ENCODE peak calls at places on chromosomes 12 and 14, in eight cellular contexts. One of them, this sample, is unnamed.
A peak's percentile ranks its signal among the peaks of the same experiment; 100 is the strongest.

GRCh38 chr14:66036598-66036997 is 449.6 kb upstream of the CCDC196 start:
- DNase-seq in left lobe of liver: no peak
- DNase-seq in T-helper 9 cell: no peak
- DNase-seq in RPMI7951: no peak
- DNase-seq in Calu3: no peak
- DNase-seq in NCI-H2081: no peak
- DNase-seq in activated CD4-positive, alpha-beta T cell treated with anti-CD3 and anti-CD28 coated beads, Interleukin-2, amount 50 U/mL, for 1 hour: no peak
- DNase-seq in MM.1S: no peak
- DNase-seq in this sample: no peak

GRCh38 chr12:97061164-97061563 is 154.1 kb downstream of the NEDD1 start:
- DNase-seq in left lobe of liver: no peak
- DNase-seq in T-helper 9 cell: no peak
- DNase-seq in RPMI7951: no peak
- DNase-seq in Calu3: no peak
- DNase-seq in NCI-H2081: no peak
- DNase-seq in activated CD4-positive, alpha-beta T cell treated with anti-CD3 and anti-CD28 coated beads, Interleukin-2, amount 50 U/mL, for 1 hour: no peak
- DNase-seq in MM.1S: no peak
- DNase-seq in this sample: no peak

GRCh38 chr14:75626857-75627256 is 33.8 kb downstream of the ERG28 start:
- DNase-seq in left lobe of liver: peak; percentile 64
- DNase-seq in T-helper 9 cell: no peak
- DNase-seq in RPMI7951: no peak
- DNase-seq in Calu3: no peak
- DNase-seq in NCI-H2081: no peak
- DNase-seq in activated CD4-positive, alpha-beta T cell treated with anti-CD3 and anti-CD28 coated beads, Interleukin-2, amount 50 U/mL, for 1 hour: no peak
- DNase-seq in MM.1S: no peak
- DNase-seq in this sample: no peak

GRCh38 chr14:38309522-38310262 is 53.8 kb upstream of the CLEC14A start:
- DNase-seq in left lobe of liver: no peak
- DNase-seq in T-helper 9 cell: no peak
- DNase-seq in RPMI7951: no peak
- DNase-seq in Calu3: no peak
- DNase-seq in NCI-H2081: no peak
- DNase-seq in activated CD4-positive, alpha-beta T cell treated with anti-CD3 and anti-CD28 coated beads, Interleukin-2, amount 50 U/mL, for 1 hour: no peak
- DNase-seq in MM.1S: no peak
- DNase-seq in this sample: no peak

GRCh38 chr14:37429618-37430017 is 165.4 kb downstream of the FOXA1 start:
- DNase-seq in left lobe of liver: no peak
- DNase-seq in T-helper 9 cell: no peak
- DNase-seq in RPMI7951: no peak
- DNase-seq in Calu3: no peak
- DNase-seq in NCI-H2081: no peak
- DNase-seq in activated CD4-positive, alpha-beta T cell treated with anti-CD3 and anti-CD28 coated beads, Interleukin-2, amount 50 U/mL, for 1 hour: no peak
- DNase-seq in MM.1S: no peak
- DNase-seq in this sample: no peak

GRCh38 chr12:68007466-68007865 is 18.2 kb downstream of the IFNG-AS1 start:
- DNase-seq in left lobe of liver: no peak
- DNase-seq in T-helper 9 cell: no peak
- DNase-seq in RPMI7951: no peak
- DNase-seq in Calu3: no peak
- DNase-seq in NCI-H2081: no peak
- DNase-seq in activated CD4-positive, alpha-beta T cell treated with anti-CD3 and anti-CD28 coated beads, Interleukin-2, amount 50 U/mL, for 1 hour: no peak
- DNase-seq in MM.1S: no peak
- DNase-seq in this sample: no peak

GRCh38 chr14:39218171-39218769 is 15.4 kb upstream of the MIA2 start:
- DNase-seq in left lobe of liver: no peak
- DNase-seq in T-helper 9 cell: no peak
- DNase-seq in RPMI7951: peak; percentile 69
- DNase-seq in Calu3: no peak
- DNase-seq in NCI-H2081: no peak
- DNase-seq in activated CD4-positive, alpha-beta T cell treated with anti-CD3 and anti-CD28 coated beads, Interleukin-2, amount 50 U/mL, for 1 hour: no peak
- DNase-seq in MM.1S: no peak
- DNase-seq in this sample: no peak

GRCh38 chr14:64873506-64874220 is 6.0 kb downstream of the SPTB start:
- DNase-seq in left lobe of liver: no peak
- DNase-seq in T-helper 9 cell: no peak
- DNase-seq in RPMI7951: no peak
- DNase-seq in Calu3: no peak
- DNase-seq in NCI-H2081: no peak
- DNase-seq in activated CD4-positive, alpha-beta T cell treated with anti-CD3 and anti-CD28 coated beads, Interleukin-2, amount 50 U/mL, for 1 hour: no peak
- DNase-seq in MM.1S: no peak
- DNase-seq in this sample: peak; percentile 52

GRCh38 chr12:95202691-95203476 is 14.4 kb downstream of the FGD6 start:
- DNase-seq in left lobe of liver: no peak
- DNase-seq in T-helper 9 cell: no peak
- DNase-seq in RPMI7951: peak; percentile 14
- DNase-seq in Calu3: no peak
- DNase-seq in NCI-H2081: no peak
- DNase-seq in activated CD4-positive, alpha-beta T cell treated with anti-CD3 and anti-CD28 coated beads, Interleukin-2, amount 50 U/mL, for 1 hour: no peak
- DNase-seq in MM.1S: peak; percentile 14
- DNase-seq in this sample: no peak

GRCh38 chr14:76984297-76984696 is 44.2 kb downstream of the IRF2BPL start:
- DNase-seq in left lobe of liver: no peak
- DNase-seq in T-helper 9 cell: no peak
- DNase-seq in RPMI7951: no peak
- DNase-seq in Calu3: no peak
- DNase-seq in NCI-H2081: no peak
- DNase-seq in activated CD4-positive, alpha-beta T cell treated with anti-CD3 and anti-CD28 coated beads, Interleukin-2, amount 50 U/mL, for 1 hour: no peak
- DNase-seq in MM.1S: no peak
- DNase-seq in this sample: no peak

GRCh38 chr14:77508249-77508648 is 9.6 kb upstream of the ISM2 start:
- DNase-seq in left lobe of liver: no peak
- DNase-seq in T-helper 9 cell: no peak
- DNase-seq in RPMI7951: no peak
- DNase-seq in Calu3: no peak
- DNase-seq in NCI-H2081: no peak
- DNase-seq in activated CD4-positive, alpha-beta T cell treated with anti-CD3 and anti-CD28 coated beads, Interleukin-2, amount 50 U/mL, for 1 hour: no peak
- DNase-seq in MM.1S: no peak
- DNase-seq in this sample: no peak

GRCh38 chr12:79127268-79127895 is 262.8 kb downstream of the SYT1 start:
- DNase-seq in left lobe of liver: no peak
- DNase-seq in T-helper 9 cell: no peak
- DNase-seq in RPMI7951: peak; percentile 76
- DNase-seq in Calu3: no peak
- DNase-seq in NCI-H2081: no peak
- DNase-seq in activated CD4-positive, alpha-beta T cell treated with anti-CD3 and anti-CD28 coated beads, Interleukin-2, amount 50 U/mL, for 1 hour: no peak
- DNase-seq in MM.1S: no peak
- DNase-seq in this sample: no peak

GRCh38 chr12:121825041-121825523 is 21.3 kb downstream of the SETD1B start:
- DNase-seq in left lobe of liver: no peak
- DNase-seq in T-helper 9 cell: no peak
- DNase-seq in RPMI7951: no peak
- DNase-seq in Calu3: no peak
- DNase-seq in NCI-H2081: no peak
- DNase-seq in activated CD4-positive, alpha-beta T cell treated with anti-CD3 and anti-CD28 coated beads, Interleukin-2, amount 50 U/mL, for 1 hour: no peak
- DNase-seq in MM.1S: no peak
- DNase-seq in this sample: no peak

GRCh38 chr12:82963961-82964360 is 277.3 kb downstream of the TMTC2 start:
- DNase-seq in left lobe of liver: no peak
- DNase-seq in T-helper 9 cell: no peak
- DNase-seq in RPMI7951: no peak
- DNase-seq in Calu3: no peak
- DNase-seq in NCI-H2081: no peak
- DNase-seq in activated CD4-positive, alpha-beta T cell treated with anti-CD3 and anti-CD28 coated beads, Interleukin-2, amount 50 U/mL, for 1 hour: no peak
- DNase-seq in MM.1S: no peak
- DNase-seq in this sample: no peak

GRCh38 chr14:63308723-63309317 is 9.9 kb downstream of the GPHB5 start:
- DNase-seq in left lobe of liver: no peak
- DNase-seq in T-helper 9 cell: no peak
- DNase-seq in RPMI7951: no peak
- DNase-seq in Calu3: peak; percentile 66
- DNase-seq in NCI-H2081: peak; percentile 33
- DNase-seq in activated CD4-positive, alpha-beta T cell treated with anti-CD3 and anti-CD28 coated beads, Interleukin-2, amount 50 U/mL, for 1 hour: peak; percentile 2
- DNase-seq in MM.1S: no peak
- DNase-seq in this sample: no peak

GRCh38 chr12:60684988-60685655 is 1089.3 kb downstream of the SLC16A7 start:
- DNase-seq in left lobe of liver: no peak
- DNase-seq in T-helper 9 cell: no peak
- DNase-seq in RPMI7951: no peak
- DNase-seq in Calu3: no peak
- DNase-seq in NCI-H2081: no peak
- DNase-seq in activated CD4-positive, alpha-beta T cell treated with anti-CD3 and anti-CD28 coated beads, Interleukin-2, amount 50 U/mL, for 1 hour: no peak
- DNase-seq in MM.1S: no peak
- DNase-seq in this sample: no peak

GRCh38 chr12:95124106-95124505 is 50.7 kb upstream of the NR2C1 start:
- DNase-seq in left lobe of liver: no peak
- DNase-seq in T-helper 9 cell: no peak
- DNase-seq in RPMI7951: no peak
- DNase-seq in Calu3: no peak
- DNase-seq in NCI-H2081: no peak
- DNase-seq in activated CD4-positive, alpha-beta T cell treated with anti-CD3 and anti-CD28 coated beads, Interleukin-2, amount 50 U/mL, for 1 hour: no peak
- DNase-seq in MM.1S: no peak
- DNase-seq in this sample: no peak

GRCh38 chr12:112179936-112180335 is 54.6 kb downstream of the TRAFD1 start:
- DNase-seq in left lobe of liver: no peak
- DNase-seq in T-helper 9 cell: no peak
- DNase-seq in RPMI7951: no peak
- DNase-seq in Calu3: no peak
- DNase-seq in NCI-H2081: no peak
- DNase-seq in activated CD4-positive, alpha-beta T cell treated with anti-CD3 and anti-CD28 coated beads, Interleukin-2, amount 50 U/mL, for 1 hour: no peak
- DNase-seq in MM.1S: no peak
- DNase-seq in this sample: no peak

GRCh38 chr12:56980941-56981530 is 23.6 kb upstream of the RDH16 start:
- DNase-seq in left lobe of liver: no peak
- DNase-seq in T-helper 9 cell: no peak
- DNase-seq in RPMI7951: no peak
- DNase-seq in Calu3: no peak
- DNase-seq in NCI-H2081: no peak
- DNase-seq in activated CD4-positive, alpha-beta T cell treated with anti-CD3 and anti-CD28 coated beads, Interleukin-2, amount 50 U/mL, for 1 hour: no peak
- DNase-seq in MM.1S: no peak
- DNase-seq in this sample: no peak

GRCh38 chr12:13102481-13103195 is 829 bp downstream of the GSG1 start:
- DNase-seq in left lobe of liver: no peak
- DNase-seq in T-helper 9 cell: no peak
- DNase-seq in RPMI7951: no peak
- DNase-seq in Calu3: no peak
- DNase-seq in NCI-H2081: no peak
- DNase-seq in activated CD4-positive, alpha-beta T cell treated with anti-CD3 and anti-CD28 coated beads, Interleukin-2, amount 50 U/mL, for 1 hour: no peak
- DNase-seq in MM.1S: no peak
- DNase-seq in this sample: no peak

GRCh38 chr14:71271166-71271945 is 364.1 kb downstream of the PCNX1 start:
- DNase-seq in left lobe of liver: no peak
- DNase-seq in T-helper 9 cell: no peak
- DNase-seq in RPMI7951: no peak
- DNase-seq in Calu3: no peak
- DNase-seq in NCI-H2081: no peak
- DNase-seq in activated CD4-positive, alpha-beta T cell treated with anti-CD3 and anti-CD28 coated beads, Interleukin-2, amount 50 U/mL, for 1 hour: no peak
- DNase-seq in MM.1S: no peak
- DNase-seq in this sample: no peak

GRCh38 chr12:104172564-104172935 is 34.5 kb upstream of the NFYB start:
- DNase-seq in left lobe of liver: no peak
- DNase-seq in T-helper 9 cell: no peak
- DNase-seq in RPMI7951: no peak
- DNase-seq in Calu3: no peak
- DNase-seq in NCI-H2081: no peak
- DNase-seq in activated CD4-positive, alpha-beta T cell treated with anti-CD3 and anti-CD28 coated beads, Interleukin-2, amount 50 U/mL, for 1 hour: no peak
- DNase-seq in MM.1S: no peak
- DNase-seq in this sample: no peak

GRCh38 chr12:48973992-48974673 is 2.6 kb upstream of the WNT10B start:
- DNase-seq in left lobe of liver: no peak
- DNase-seq in T-helper 9 cell: peak; percentile 38
- DNase-seq in RPMI7951: no peak
- DNase-seq in Calu3: peak; percentile 31
- DNase-seq in NCI-H2081: no peak
- DNase-seq in activated CD4-positive, alpha-beta T cell treated with anti-CD3 and anti-CD28 coated beads, Interleukin-2, amount 50 U/mL, for 1 hour: peak; percentile 33
- DNase-seq in MM.1S: no peak
- DNase-seq in this sample: no peak

GRCh38 chr14:70782361-70782760 is 27.0 kb downstream of the MAP3K9 start:
- DNase-seq in left lobe of liver: no peak
- DNase-seq in T-helper 9 cell: no peak
- DNase-seq in RPMI7951: peak; percentile 96
- DNase-seq in Calu3: no peak
- DNase-seq in NCI-H2081: no peak
- DNase-seq in activated CD4-positive, alpha-beta T cell treated with anti-CD3 and anti-CD28 coated beads, Interleukin-2, amount 50 U/mL, for 1 hour: no peak
- DNase-seq in MM.1S: no peak
- DNase-seq in this sample: no peak

GRCh38 chr12:91777268-91777997 is 368.2 kb downstream of the BTG1 start:
- DNase-seq in left lobe of liver: no peak
- DNase-seq in T-helper 9 cell: no peak
- DNase-seq in RPMI7951: peak; percentile 74
- DNase-seq in Calu3: no peak
- DNase-seq in NCI-H2081: no peak
- DNase-seq in activated CD4-positive, alpha-beta T cell treated with anti-CD3 and anti-CD28 coated beads, Interleukin-2, amount 50 U/mL, for 1 hour: no peak
- DNase-seq in MM.1S: no peak
- DNase-seq in this sample: no peak

GRCh38 chr12:43113153-43113552 is 438.9 kb downstream of the ADAMTS20 start:
- DNase-seq in left lobe of liver: no peak
- DNase-seq in T-helper 9 cell: no peak
- DNase-seq in RPMI7951: peak; percentile 61
- DNase-seq in Calu3: no peak
- DNase-seq in NCI-H2081: no peak
- DNase-seq in activated CD4-positive, alpha-beta T cell treated with anti-CD3 and anti-CD28 coated beads, Interleukin-2, amount 50 U/mL, for 1 hour: no peak
- DNase-seq in MM.1S: no peak
- DNase-seq in this sample: no peak

GRCh38 chr14:34348592-34348991 is 113.4 kb downstream of the SPTSSA start:
- DNase-seq in left lobe of liver: no peak
- DNase-seq in T-helper 9 cell: no peak
- DNase-seq in RPMI7951: no peak
- DNase-seq in Calu3: no peak
- DNase-seq in NCI-H2081: no peak
- DNase-seq in activated CD4-positive, alpha-beta T cell treated with anti-CD3 and anti-CD28 coated beads, Interleukin-2, amount 50 U/mL, for 1 hour: no peak
- DNase-seq in MM.1S: no peak
- DNase-seq in this sample: no peak

GRCh38 chr14:72053662-72054061 is 121.4 kb downstream of the RGS6 start:
- DNase-seq in left lobe of liver: no peak
- DNase-seq in T-helper 9 cell: no peak
- DNase-seq in RPMI7951: no peak
- DNase-seq in Calu3: no peak
- DNase-seq in NCI-H2081: no peak
- DNase-seq in activated CD4-positive, alpha-beta T cell treated with anti-CD3 and anti-CD28 coated beads, Interleukin-2, amount 50 U/mL, for 1 hour: no peak
- DNase-seq in MM.1S: no peak
- DNase-seq in this sample: no peak

GRCh38 chr12:3325736-3326135 is 165.3 kb upstream of the PRMT8 start:
- DNase-seq in left lobe of liver: no peak
- DNase-seq in T-helper 9 cell: no peak
- DNase-seq in RPMI7951: no peak
- DNase-seq in Calu3: no peak
- DNase-seq in NCI-H2081: no peak
- DNase-seq in activated CD4-positive, alpha-beta T cell treated with anti-CD3 and anti-CD28 coated beads, Interleukin-2, amount 50 U/mL, for 1 hour: no peak
- DNase-seq in MM.1S: no peak
- DNase-seq in this sample: no peak

GRCh38 chr12:47777741-47778558 is 4.9 kb downstream of the SLC48A1 start:
- DNase-seq in left lobe of liver: no peak
- DNase-seq in T-helper 9 cell: no peak
- DNase-seq in RPMI7951: peak; percentile 64
- DNase-seq in Calu3: no peak
- DNase-seq in NCI-H2081: no peak
- DNase-seq in activated CD4-positive, alpha-beta T cell treated with anti-CD3 and anti-CD28 coated beads, Interleukin-2, amount 50 U/mL, for 1 hour: no peak
- DNase-seq in MM.1S: no peak
- DNase-seq in this sample: no peak

GRCh38 chr12:2722806-2723205 is 72.0 kb upstream of the FKBP4 start:
- DNase-seq in left lobe of liver: no peak
- DNase-seq in T-helper 9 cell: no peak
- DNase-seq in RPMI7951: peak; percentile 38
- DNase-seq in Calu3: no peak
- DNase-seq in NCI-H2081: no peak
- DNase-seq in activated CD4-positive, alpha-beta T cell treated with anti-CD3 and anti-CD28 coated beads, Interleukin-2, amount 50 U/mL, for 1 hour: no peak
- DNase-seq in MM.1S: no peak
- DNase-seq in this sample: no peak

GRCh38 chr12:1799068-1799881 is 21.1 kb upstream of the LRTM2 start:
- DNase-seq in left lobe of liver: peak; percentile 45
- DNase-seq in T-helper 9 cell: no peak
- DNase-seq in RPMI7951: no peak
- DNase-seq in Calu3: no peak
- DNase-seq in NCI-H2081: no peak
- DNase-seq in activated CD4-positive, alpha-beta T cell treated with anti-CD3 and anti-CD28 coated beads, Interleukin-2, amount 50 U/mL, for 1 hour: no peak
- DNase-seq in MM.1S: no peak
- DNase-seq in this sample: no peak

GRCh38 chr12:109743076-109743910 is 29.7 kb downstream of the FAM222A start:
- DNase-seq in left lobe of liver: peak; percentile 40
- DNase-seq in T-helper 9 cell: no peak
- DNase-seq in RPMI7951: no peak
- DNase-seq in Calu3: no peak
- DNase-seq in NCI-H2081: no peak
- DNase-seq in activated CD4-positive, alpha-beta T cell treated with anti-CD3 and anti-CD28 coated beads, Interleukin-2, amount 50 U/mL, for 1 hour: no peak
- DNase-seq in MM.1S: no peak
- DNase-seq in this sample: no peak

GRCh38 chr12:122062832-122063690 is 15.5 kb upstream of the MLXIP start:
- DNase-seq in left lobe of liver: peak; percentile 84
- DNase-seq in T-helper 9 cell: no peak
- DNase-seq in RPMI7951: peak; percentile 66
- DNase-seq in Calu3: peak; percentile 65
- DNase-seq in NCI-H2081: peak; percentile 19
- DNase-seq in activated CD4-positive, alpha-beta T cell treated with anti-CD3 and anti-CD28 coated beads, Interleukin-2, amount 50 U/mL, for 1 hour: no peak
- DNase-seq in MM.1S: no peak
- DNase-seq in this sample: no peak

This sample was measured in gastrocnemius medialis.